ENCODE peak calls at places on chromosomes 1 and 21, in five cellular contexts. One of them, this sample, is unnamed.

GRCh38 chr21:27277122-27277521 is 310.2 kb upstream of the ADAMTS5 start:
- DNase-seq in A549: no peak
- DNase-seq in Daoy: no peak
- DNase-seq in BE2C: no peak
- DNase-seq in stimulated activated CD8-positive, alpha-beta memory T cell treated with anti-CD3 and anti-CD28 coated beads, Interleukin-2, amount 100 ng/mL, for 1 hour: no peak
- DNase-seq in this sample: no peak

GRCh38 chr1:199667079-199667478 is 360.4 kb upstream of the NR5A2 start:
- DNase-seq in A549: no peak
- DNase-seq in Daoy: no peak
- DNase-seq in BE2C: no peak
- DNase-seq in stimulated activated CD8-positive, alpha-beta memory T cell treated with anti-CD3 and anti-CD28 coated beads, Interleukin-2, amount 100 ng/mL, for 1 hour: no peak
- DNase-seq in this sample: no peak

GRCh38 chr21:28419811-28420210 is 572.9 kb downstream of the LTN1 start:
- DNase-seq in A549: no peak
- DNase-seq in Daoy: no peak
- DNase-seq in BE2C: no peak
- DNase-seq in stimulated activated CD8-positive, alpha-beta memory T cell treated with anti-CD3 and anti-CD28 coated beads, Interleukin-2, amount 100 ng/mL, for 1 hour: no peak
- DNase-seq in this sample: no peak

GRCh38 chr1:167460836-167461235 is 57.5 kb downstream of the CD247 start:
- DNase-seq in A549: no peak
- DNase-seq in Daoy: no peak
- DNase-seq in BE2C: no peak
- DNase-seq in stimulated activated CD8-positive, alpha-beta memory T cell treated with anti-CD3 and anti-CD28 coated beads, Interleukin-2, amount 100 ng/mL, for 1 hour: no peak
- DNase-seq in this sample: no peak

GRCh38 chr21:39033878-39034589 is 149.2 kb downstream of the PSMG1 start:
- DNase-seq in A549: no peak
- DNase-seq in Daoy: no peak
- DNase-seq in BE2C: no peak
- DNase-seq in stimulated activated CD8-positive, alpha-beta memory T cell treated with anti-CD3 and anti-CD28 coated beads, Interleukin-2, amount 100 ng/mL, for 1 hour: no peak
- DNase-seq in this sample: no peak

GRCh38 chr21:29496337-29496736 is 197.6 kb downstream of the BACH1 start:
- DNase-seq in A549: no peak
- DNase-seq in Daoy: no peak
- DNase-seq in BE2C: no peak
- DNase-seq in stimulated activated CD8-positive, alpha-beta memory T cell treated with anti-CD3 and anti-CD28 coated beads, Interleukin-2, amount 100 ng/mL, for 1 hour: no peak
- DNase-seq in this sample: no peak

GRCh38 chr1:43422995-43423671 is 30.6 kb downstream of the HYI start:
- DNase-seq in A549: no peak
- DNase-seq in Daoy: no peak
- DNase-seq in BE2C: no peak
- DNase-seq in stimulated activated CD8-positive, alpha-beta memory T cell treated with anti-CD3 and anti-CD28 coated beads, Interleukin-2, amount 100 ng/mL, for 1 hour: no peak
- DNase-seq in this sample: no peak

GRCh38 chr1:111515291-111516007 is 12.0 kb upstream of the ADORA3 start:
- DNase-seq in A549: no peak
- DNase-seq in Daoy: peak
- DNase-seq in BE2C: peak
- DNase-seq in stimulated activated CD8-positive, alpha-beta memory T cell treated with anti-CD3 and anti-CD28 coated beads, Interleukin-2, amount 100 ng/mL, for 1 hour: no peak
- DNase-seq in this sample: peak

GRCh38 chr1:156927215-156928042 is 7.0 kb downstream of the LRRC71 start:
- DNase-seq in A549: peak
- DNase-seq in Daoy: peak
- DNase-seq in BE2C: peak
- DNase-seq in stimulated activated CD8-positive, alpha-beta memory T cell treated with anti-CD3 and anti-CD28 coated beads, Interleukin-2, amount 100 ng/mL, for 1 hour: peak
- DNase-seq in this sample: peak

GRCh38 chr1:109161836-109162606 is 48.1 kb downstream of the ELAPOR1 start:
- DNase-seq in A549: no peak
- DNase-seq in Daoy: peak
- DNase-seq in BE2C: peak
- DNase-seq in stimulated activated CD8-positive, alpha-beta memory T cell treated with anti-CD3 and anti-CD28 coated beads, Interleukin-2, amount 100 ng/mL, for 1 hour: no peak
- DNase-seq in this sample: no peak

GRCh38 chr1:38134294-38134755 is 87.7 kb upstream of the POU3F1 start:
- DNase-seq in A549: no peak
- DNase-seq in Daoy: no peak
- DNase-seq in BE2C: no peak
- DNase-seq in stimulated activated CD8-positive, alpha-beta memory T cell treated with anti-CD3 and anti-CD28 coated beads, Interleukin-2, amount 100 ng/mL, for 1 hour: no peak
- DNase-seq in this sample: peak

GRCh38 chr1:91735266-91735845 is 150.6 kb downstream of the TGFBR3 start:
- DNase-seq in A549: no peak
- DNase-seq in Daoy: no peak
- DNase-seq in BE2C: no peak
- DNase-seq in stimulated activated CD8-positive, alpha-beta memory T cell treated with anti-CD3 and anti-CD28 coated beads, Interleukin-2, amount 100 ng/mL, for 1 hour: no peak
- DNase-seq in this sample: no peak

GRCh38 chr1:228101994-228102790 is 933 bp downstream of the C1orf35 start:
- DNase-seq in A549: peak
- DNase-seq in Daoy: peak
- DNase-seq in BE2C: peak
- DNase-seq in stimulated activated CD8-positive, alpha-beta memory T cell treated with anti-CD3 and anti-CD28 coated beads, Interleukin-2, amount 100 ng/mL, for 1 hour: no peak
- DNase-seq in this sample: peak

GRCh38 chr1:205321109-205321958 is at the start of gene NUAK2:
- DNase-seq in A549: peak
- DNase-seq in Daoy: peak
- DNase-seq in BE2C: peak
- DNase-seq in stimulated activated CD8-positive, alpha-beta memory T cell treated with anti-CD3 and anti-CD28 coated beads, Interleukin-2, amount 100 ng/mL, for 1 hour: peak
- DNase-seq in this sample: peak